ENCODE peak calls at places on chromosomes 11 and 22, in four cellular contexts. Q, A, I and F are unnamed samples.

GRCh38 chr11:101880208-101880607 is 34.6 kb upstream of the CEP126 start:
- DNase-seq in A (no peak), I (peak; percentile 75), Q (no peak), F (peak; percentile 72)

GRCh38 chr11:14093065-14093464 is 130.5 kb downstream of the SPON1 start:
- DNase-seq in A (no peak), I (no peak), Q (no peak), F (no peak)

GRCh38 chr11:98455500-98456186 is 565.1 kb upstream of the CNTN5 start:
- DNase-seq in Q (no peak), I (peak; percentile 10), A (peak; percentile 14), F (no peak)

GRCh38 chr11:9187616-9188015 is 77.5 kb downstream of the DENND5A start:
- DNase-seq in Q (no peak), I (no peak), A (no peak), F (no peak)

GRCh38 chr11:108853864-108854263 is 189.0 kb downstream of the DDX10 start:
- DNase-seq in Q (no peak), I (no peak), A (no peak), F (no peak)

GRCh38 chr22:19117111-19117512 is 5.1 kb downstream of the DGCR2 start:
- DNase-seq in A (no peak), I (no peak), Q (no peak), F (no peak)

GRCh38 chr11:38543311-38543710 is 1945.3 kb upstream of the RAG2 start:
- DNase-seq in Q (no peak), A (no peak), I (no peak), F (no peak)

GRCh38 chr11:830295-831131 is 2.2 kb upstream of the CD151 start:
- DNase-seq in I (peak; percentile 74), A (no peak), Q (no peak), F (no peak)

GRCh38 chr22:37329239-37330140 is 47.2 kb downstream of the CYTH4 start:
- DNase-seq in I (no peak), A (no peak), Q (no peak), F (no peak)

GRCh38 chr22:37331811-37332536 is 49.7 kb downstream of the CYTH4 start:
- DNase-seq in Q (no peak), I (no peak), A (no peak), F (no peak)

GRCh38 chr22:37331034-37331428 is 48.7 kb downstream of the CYTH4 start:
- DNase-seq in A (peak; percentile 34), Q (no peak), I (no peak), F (no peak)

GRCh38 chr22:37328017-37328416 is 45.7 kb downstream of the CYTH4 start:
- DNase-seq in A (no peak), Q (no peak), I (no peak), F (peak; percentile 96)

GRCh38 chr22:37330200-37331033 is 48.1 kb downstream of the CYTH4 start:
- DNase-seq in I (peak; percentile 88), Q (no peak), A (peak; percentile 80), F (peak; percentile 96)
- TF ChIP-seq ZNF274 in I (no peak), Q (no peak), A (no peak), F (no peak)

GRCh38 chr22:17103351-17103750 is 17.8 kb downstream of the TMEM121B start:
- DNase-seq in A (no peak), I (no peak), Q (no peak), F (no peak)

GRCh38 chr22:17098379-17098819 is 13.6 kb downstream of the IL17RA start:
- DNase-seq in I (no peak), Q (no peak), A (no peak), F (no peak)

GRCh38 chr22:17101475-17102296 is 16.9 kb downstream of the IL17RA start:
- DNase-seq in Q (no peak), I (no peak), A (no peak), F (no peak)

GRCh38 chr22:17102297-17102667 is 17.5 kb downstream of the IL17RA start:
- DNase-seq in Q (no peak), A (peak; percentile 47), I (no peak), F (no peak)

GRCh38 chr22:17100621-17101020 is 15.8 kb downstream of the IL17RA start:
- DNase-seq in Q (no peak), A (no peak), I (no peak), F (no peak)
- H3K27ac ChIP-seq in Q (no peak overlapping the region), A (no peak overlapping the region), I (no peak overlapping the region), F (no peak overlapping the region)

DNA sequence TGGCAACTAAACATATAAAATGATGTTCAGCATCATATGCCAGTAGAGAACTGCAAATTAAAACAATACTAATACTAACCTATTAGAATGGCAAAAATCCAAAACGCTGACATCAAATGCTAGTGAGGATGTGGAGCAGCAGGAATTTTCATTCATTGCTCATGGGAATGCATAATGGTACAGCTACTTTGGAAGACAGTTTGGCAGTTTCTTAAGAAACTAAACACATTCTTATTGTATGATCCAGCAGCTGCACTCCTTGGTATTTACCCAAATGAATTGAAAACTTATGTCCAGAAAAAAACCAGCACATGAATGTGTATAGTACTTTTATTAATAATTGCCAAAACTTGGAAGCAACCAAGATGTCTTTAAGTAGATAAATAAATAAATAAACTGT is 258.0 kb downstream of the TENM4 start:
- DNase-seq in Q (no peak), A (no peak), I (no peak), F (no peak)
- TF ChIP-seq REST in Q (no peak), A (no peak), I (no peak), F (no peak)

GRCh38 chr11:63769044-63769718 is 606 bp upstream of the ZFTA start:
- DNase-seq in I (no peak), A (peak; percentile 83), Q (no peak), F (no peak)

GRCh38 chr11:63766501-63767270 is 1.9 kb downstream of the ZFTA start:
- DNase-seq in Q (no peak), I (peak; percentile 47), A (no peak), F (no peak)

GRCh38 chr11:63768232-63769043 is at the start of gene ZFTA:
- DNase-seq in A (peak; percentile 88), Q (no peak), I (no peak), F (no peak)

GRCh38 chr11:63765688-63766241 is 2.8 kb downstream of the ZFTA start:
- DNase-seq in A (no peak), Q (no peak), I (no peak), F (no peak)

GRCh38 chr11:63767415-63768231 is 952 bp downstream of the ZFTA start:
- DNase-seq in A (peak; percentile 81), I (peak; percentile 49), Q (no peak), F (peak; percentile 38)
- TF ChIP-seq ZNF274 in A (no peak), I (no peak), Q (no peak), F (no peak)

GRCh38 chr11:19977941-19978340 is 182.3 kb downstream of the DBX1 start:
- DNase-seq in A (no peak), I (no peak), Q (no peak), F (no peak)

GRCh38 chr11:19978668-19979518 is 181.4 kb downstream of the DBX1 start:
- DNase-seq in Q (peak; percentile 40), A (no peak), I (peak; percentile 88), F (peak; percentile 65)

GRCh38 chr11:19980957-19981669 is 179.2 kb downstream of the DBX1 start:
- DNase-seq in Q (no peak), I (peak; percentile 40), A (peak; percentile 29), F (no peak)

GRCh38 chr11:19980388-19980787 is 179.9 kb downstream of the DBX1 start:
- DNase-seq in I (no peak), Q (no peak), A (no peak), F (no peak)

GRCh38 chr11:19979519-19979845 is 180.8 kb downstream of the DBX1 start:
- DNase-seq in Q (peak; percentile 25), A (no peak), I (no peak), F (no peak)
- H3K27ac ChIP-seq in Q (no peak overlapping the region), A (peak overlapping the region; percentile 89), I (peak overlapping the region; percentile 72), F (no peak overlapping the region)

GRCh38 chr22:36860821-36861659 is at the start of gene NCF4:
- DNase-seq in Q (peak; percentile 94), I (no peak), A (no peak), F (no peak)

GRCh38 chr22:36863979-36864378 is 3.2 kb downstream of the NCF4 start:
- DNase-seq in A (no peak), I (no peak), Q (no peak), F (no peak)

GRCh38 chr22:36864454-36865215 is 3.8 kb downstream of the NCF4 start:
- DNase-seq in A (no peak), Q (no peak), I (no peak), F (no peak)

GRCh38 chr22:36863281-36863680 is 2.5 kb downstream of the NCF4 start:
- DNase-seq in A (no peak), Q (no peak), I (no peak), F (no peak)

GRCh38 chr22:36862251-36863242 is 1.7 kb downstream of the NCF4 start:
- DNase-seq in I (no peak), Q (peak; percentile 73), A (no peak), F (no peak)
- TF ChIP-seq REST in I (no peak), Q (no peak), A (no peak), F (no peak)

GRCh38 chr22:42621505-42622002 is 6.9 kb upstream of the POLDIP3 start:
- DNase-seq in A (peak; percentile 79), I (peak; percentile 47), Q (no peak), F (peak; percentile 50)
- TF ChIP-seq ZNF274 in A (no peak), I (no peak), Q (no peak), F (no peak)

GRCh38 chr11:63875506-63875905 is 36.6 kb downstream of the MARK2 start:
- DNase-seq in I (no peak), Q (no peak), A (no peak), F (no peak)

GRCh38 chr11:63872833-63873201 is 33.9 kb downstream of the MARK2 start:
- DNase-seq in I (no peak), A (peak; percentile 31), Q (no peak), F (no peak)

GRCh38 chr11:63871962-63872832 is 33.3 kb downstream of the MARK2 start:
- DNase-seq in Q (peak; percentile 77), A (peak; percentile 85), I (peak; percentile 96), F (peak; percentile 60)

GRCh38 chr11:63874511-63874910 is 35.6 kb downstream of the MARK2 start:
- DNase-seq in A (no peak), Q (no peak), I (no peak), F (no peak)

DNA sequence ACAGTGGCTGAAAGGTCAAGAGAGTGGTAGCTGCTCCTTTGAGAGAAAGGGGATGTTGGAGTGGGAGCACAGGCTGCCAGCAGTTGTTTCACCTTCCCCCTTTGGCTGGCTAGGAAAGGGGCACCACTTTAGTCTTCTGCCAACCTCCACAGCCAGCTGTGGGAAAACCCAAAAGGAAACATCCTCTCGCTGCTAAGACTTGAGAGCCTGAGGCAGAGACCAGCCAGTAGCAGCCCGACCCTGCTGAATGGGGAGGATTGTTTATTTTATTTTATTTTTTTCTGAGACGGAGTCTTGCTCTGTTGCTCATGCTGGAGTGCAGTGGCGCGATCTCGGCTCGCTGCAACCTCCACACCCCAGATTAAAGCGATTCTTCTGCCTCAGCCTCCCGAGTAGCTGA is 34.5 kb downstream of the MARK2 start:
- DNase-seq in A (no peak), Q (no peak), I (no peak), F (no peak)
- H3K27ac ChIP-seq in A (peak overlapping the region; percentile 29), Q (no peak overlapping the region), I (no peak overlapping the region), F (no peak overlapping the region)

GRCh38 chr22:46815896-46816721 is 53.7 kb downstream of the TBC1D22A start:
- DNase-seq in I (peak; percentile 39), Q (no peak), A (peak; percentile 40), F (no peak)
- TF ChIP-seq REST in I (no peak), Q (no peak), A (no peak), F (no peak)

GRCh38 chr11:68962527-68963250 is 18.1 kb downstream of the MRGPRD start:
- DNase-seq in Q (no peak), I (no peak), A (no peak), F (no peak)
- TF ChIP-seq ZNF274 in Q (no peak), I (no peak), A (no peak), F (no peak)